ENCODE peak calls at places on chromosomes 16 and 17, in four cellular contexts. V is AG10803, U is natural killer cell, K is Peyer's patch. O is an unnamed sample.

GRCh38 chr16:35146723-35147458 is 1687.5 kb downstream of the TP53TG3F start:
- DNase-seq in V (no peak), U (no peak), K (no peak), O (peak)

GRCh38 chr17:40487371-40488020 is 13.9 kb downstream of the TNS4 start:
- DNase-seq in V (no peak), U (no peak), K (no peak), O (no peak)

GRCh38 chr17:60502145-60502544 is 23.9 kb downstream of the APPBP2 start:
- DNase-seq in V (no peak), U (no peak), K (no peak), O (no peak)

GRCh38 chr16:53829186-53829747 is 125.3 kb downstream of the FTO start:
- DNase-seq in V (peak), U (no peak), K (no peak), O (no peak)

GRCh38 chr17:62713096-62713870 is 85.8 kb downstream of the MRC2 start:
- DNase-seq in V (no peak), U (no peak), K (no peak), O (no peak)

GRCh38 chr17:81923302-81924260 is 4.0 kb downstream of the MAFG start:
- DNase-seq in V (peak), U (no peak), K (peak), O (no peak)

GRCh38 chr17:41654134-41654907 is 29.9 kb upstream of the KRT17 start:
- DNase-seq in V (no peak), U (no peak), K (no peak), O (peak)

GRCh38 chr16:75733305-75734141 is 7.2 kb upstream of the CPHXL start:
- DNase-seq in V (peak), U (no peak), K (no peak), O (no peak)

GRCh38 chr16:65071371-65072311 is 50.2 kb downstream of the CDH11 start:
- DNase-seq in V (peak), U (no peak), K (no peak), O (no peak)

GRCh38 chr17:30151471-30151870 is 34.9 kb downstream of the NSRP1 start:
- DNase-seq in V (no peak), U (no peak), K (no peak), O (no peak)

GRCh38 chr17:79840204-79840988 is 1.2 kb upstream of the CBX4 start:
- DNase-seq in V (peak), U (peak), K (no peak), O (no peak)

GRCh38 chr16:74667215-74667765 is 613 bp upstream of the RFWD3 start:
- DNase-seq in V (peak), U (peak), K (peak), O (no peak)

GRCh38 chr16:64687089-64687488 is 434.8 kb downstream of the CDH11 start:
- DNase-seq in V (no peak), U (no peak), K (no peak), O (no peak)

GRCh38 chr17:17164676-17165075 is 41.5 kb downstream of the PLD6 start:
- DNase-seq in V (no peak), U (no peak), K (no peak), O (no peak)

GRCh38 chr16:12675852-12676251 is 127.8 kb downstream of the CPPED1 start:
- DNase-seq in V (peak), U (no peak), K (no peak), O (no peak)

GRCh38 chr17:63171428-63172205 is 205.6 kb downstream of the TANC2 start:
- DNase-seq in V (peak), U (no peak), K (no peak), O (no peak)

GRCh38 chr17:32495347-32496253 is 8.8 kb downstream of the CDK5R1 start:
- DNase-seq in V (peak), U (no peak), K (no peak), O (no peak)

GRCh38 chr17:37744961-37745800 is at the start of gene HNF1B:
- DNase-seq in V (no peak), U (no peak), K (peak), O (no peak)

GRCh38 chr17:57001541-57001940 is 23.6 kb downstream of the SCPEP1 start:
- DNase-seq in V (no peak), U (no peak), K (no peak), O (no peak)

GRCh38 chr17:38465420-38466345 is 37.4 kb downstream of the ARHGAP23 start:
- DNase-seq in V (peak), U (no peak), K (no peak), O (no peak)

GRCh38 chr16:4140652-4141051 is 24.4 kb upstream of the ADCY9 start:
- DNase-seq in V (peak), U (no peak), K (no peak), O (no peak)

GRCh38 chr17:29840884-29841283 is 89.1 kb downstream of the SSH2 start:
- DNase-seq in V (no peak), U (no peak), K (no peak), O (no peak)

GRCh38 chr17:72782985-72783701 is 309.3 kb downstream of the SLC39A11 start:
- DNase-seq in V (no peak), U (no peak), K (no peak), O (no peak)

GRCh38 chr17:80030730-80031410 is 4.8 kb downstream of the TBC1D16 start:
- DNase-seq in V (no peak), U (no peak), K (no peak), O (no peak)

GRCh38 chr16:84080813-84081212 is 35.9 kb downstream of the MBTPS1 start:
- DNase-seq in V (no peak), U (no peak), K (no peak), O (no peak)

GRCh38 chr17:16304832-16305231 is 48.4 kb downstream of the CENPV start:
- DNase-seq in V (peak), U (no peak), K (no peak), O (no peak)

GRCh38 chr17:29671661-29672060 is 48.9 kb upstream of the CORO6 start:
- DNase-seq in V (no peak), U (no peak), K (no peak), O (no peak)

GRCh38 chr17:2634361-2634960 is 41.0 kb downstream of the PAFAH1B1 start:
- DNase-seq in V (peak), U (no peak), K (no peak), O (no peak)

GRCh38 chr17:57889892-57890856 is 40.3 kb upstream of the MRPS23 start:
- DNase-seq in V (peak), U (no peak), K (peak), O (no peak)

GRCh38 chr17:42304187-42305030 is 16.1 kb downstream of the STAT5A start:
- DNase-seq in V (no peak), U (no peak), K (no peak), O (no peak)

GRCh38 chr16:5709889-5710288 is 612.3 kb upstream of the EEF2KMT start:
- DNase-seq in V (no peak), U (no peak), K (no peak), O (no peak)

GRCh38 chr17:4944163-4944553 is 4.1 kb downstream of the RNF167 start:
- DNase-seq in V (no peak), U (no peak), K (peak), O (no peak)

GRCh38 chr17:40535438-40535837 is 29.8 kb downstream of the CCR7 start:
- DNase-seq in V (no peak), U (no peak), K (no peak), O (no peak)

DNA sequence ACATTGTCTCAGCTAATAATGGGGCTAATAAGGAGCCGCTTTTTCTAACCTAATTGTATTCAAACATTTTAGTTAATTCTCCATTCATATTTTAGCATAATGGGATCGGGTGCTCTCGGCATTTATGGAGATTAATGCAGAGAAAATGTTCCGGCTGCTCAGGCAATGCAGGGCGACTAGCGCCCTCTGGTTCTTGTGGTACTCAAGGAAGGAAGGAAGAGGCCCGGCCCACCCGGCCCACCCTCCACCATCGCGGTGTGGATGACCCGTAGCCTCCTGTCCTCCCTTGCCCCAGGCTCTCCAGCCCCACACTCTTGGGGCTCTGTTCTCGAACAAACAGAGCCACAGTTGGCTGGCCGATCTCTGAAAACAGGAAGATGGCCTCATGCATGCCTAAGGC is 21.1 kb upstream of the ABCC3 start:
- DNase-seq in V (no peak), U (no peak), K (no peak), O (no peak)
- TF ChIP-seq CTCF in V (no peak), U (no peak), K (no peak), O (peak)

DNA sequence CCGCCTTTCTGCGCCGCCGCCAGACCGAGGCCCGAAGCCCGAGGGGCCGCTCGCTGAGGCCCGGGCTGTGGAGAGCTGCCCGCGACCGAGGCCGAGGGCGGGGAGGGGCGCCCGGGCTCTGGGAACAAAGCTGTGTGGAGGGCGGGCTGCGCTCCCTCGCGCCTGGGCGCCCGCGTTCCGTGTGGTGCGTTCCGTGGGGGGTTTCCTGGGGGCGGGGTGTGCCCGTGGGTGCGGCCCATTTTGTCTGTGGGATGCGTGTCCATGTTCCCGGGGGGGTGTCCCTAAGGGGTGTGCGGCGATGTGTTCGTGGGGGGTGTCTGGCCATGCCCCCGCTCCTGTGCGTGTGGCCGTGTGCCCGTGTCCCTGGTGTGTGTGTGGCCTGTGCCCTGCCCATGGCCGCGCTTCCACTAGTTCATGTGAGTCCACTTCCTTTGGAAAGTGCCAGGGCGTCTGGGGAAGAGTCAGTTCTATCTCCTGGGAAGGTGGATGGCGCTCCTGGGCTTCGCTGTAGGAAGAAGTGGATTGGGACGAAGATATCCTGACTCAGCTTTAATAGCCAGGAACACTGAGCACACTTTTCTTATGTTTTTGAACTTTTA is 520 bp downstream of the JPT2 start:
- DNase-seq in V (peak), U (peak), K (peak), O (no peak)
- TF ChIP-seq CTCF in V (no peak), U (no peak), K (no peak), O (no peak)

DNA sequence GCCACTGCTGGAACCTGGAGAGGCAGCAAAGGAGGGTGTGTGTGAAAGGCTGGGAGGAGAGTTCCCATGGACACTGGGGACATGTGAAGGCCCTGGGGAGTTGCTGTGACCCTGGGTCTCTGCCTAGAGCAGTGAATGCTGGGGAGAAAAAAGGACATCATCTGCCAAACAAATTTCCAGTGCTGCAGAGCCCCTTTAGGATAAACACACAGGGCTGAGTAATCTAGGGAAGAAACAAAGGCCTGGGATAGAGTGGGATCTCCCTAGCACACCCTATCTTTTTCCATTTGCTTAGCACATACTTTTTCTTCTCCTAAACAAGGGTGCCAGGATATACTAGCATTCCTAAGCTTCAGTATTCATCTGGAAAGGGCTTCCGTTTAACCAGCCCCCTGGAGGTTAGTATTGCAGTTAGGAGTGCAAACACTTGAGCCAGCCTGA is 3.3 kb upstream of the HIGD1B start:
- DNase-seq in V (no peak), U (no peak), K (no peak), O (no peak)
- TF ChIP-seq CTCF in V (peak), U (no peak), K (no peak), O (no peak)

DNA sequence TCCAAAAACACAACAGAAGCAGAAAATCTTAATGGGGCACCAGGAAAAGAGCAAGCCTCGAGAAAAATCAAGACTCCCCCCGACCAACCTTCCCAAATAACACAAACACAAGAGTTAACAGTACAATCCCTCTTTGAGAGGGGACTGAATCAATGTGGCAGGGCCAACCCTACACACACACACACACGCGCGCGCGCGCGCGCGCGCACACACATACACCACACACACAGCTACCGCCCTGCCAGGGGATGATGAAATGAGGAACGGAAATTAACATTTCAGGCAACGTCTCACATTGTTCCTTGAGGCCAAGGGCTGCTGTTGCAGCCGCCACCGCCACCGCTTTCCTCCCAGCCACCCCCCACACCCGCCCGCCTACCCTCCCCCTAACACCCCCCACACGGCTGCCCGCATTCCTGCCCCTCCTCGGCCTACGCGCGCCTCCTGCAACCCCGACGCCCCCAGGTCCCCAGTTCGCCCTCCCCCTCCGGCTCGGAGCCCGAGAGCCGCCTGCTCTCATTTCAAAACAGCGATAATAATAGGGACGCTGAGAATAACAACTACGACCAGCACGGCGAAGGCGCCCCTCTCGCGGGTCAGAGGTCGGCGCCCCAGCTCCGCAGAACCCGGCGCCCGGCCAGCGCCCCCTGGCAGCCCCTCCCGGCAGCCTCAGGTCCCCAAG is 1.2 kb downstream of the ANKRD11 start:
- DNase-seq in V (peak), U (peak), K (peak), O (peak)
- TF ChIP-seq CTCF in V (peak), U (peak), K (peak), O (peak)

O was measured in type B pancreatic cell.